ENCODE peak calls at places on chromosomes 4 and X, in four cellular contexts. E is HCT116, A is GM23338, D is SK-N-SH. U is an unnamed sample.

GRCh38 chr4:151830168-151830567 is 69.4 kb upstream of the GATB start:
- DNase-seq in E (no peak), A (no peak), D (no peak), U (no peak)

GRCh38 chrX:2692221-2693122 is 1.4 kb downstream of the CD99 start:
- DNase-seq in E (no peak), A (peak; percentile 50), D (peak; percentile 17), U (peak; percentile 70)

GRCh38 chr4:123699823-123700822 is 303.5 kb downstream of the SPRY1 start:
- DNase-seq in E (no peak), A (no peak), D (no peak), U (peak; percentile 92)

GRCh38 chr4:41028392-41029076 is 185.8 kb downstream of the APBB2 start:
- DNase-seq in E (no peak), A (no peak), D (no peak), U (peak; percentile 9)

GRCh38 chr4:98711526-98711925 is 53.1 kb upstream of the TSPAN5 start:
- DNase-seq in E (no peak), A (no peak), D (no peak), U (no peak)

GRCh38 chr4:83022724-83023427 is 12.1 kb upstream of the COPS4 start:
- DNase-seq in E (no peak), A (no peak), D (no peak), U (peak; percentile 87)

GRCh38 chrX:119667111-119667928 is 25.6 kb downstream of the SEPTIN6 start:
- DNase-seq in E (no peak), A (no peak), D (peak; percentile 39), U (no peak)

GRCh38 chr4:130124066-130124465 is 1028.1 kb downstream of the C4orf33 start:
- DNase-seq in E (no peak), A (no peak), D (no peak), U (no peak)

GRCh38 chr4:112453321-112453720 is 62.7 kb downstream of the NEUROG2 start:
- DNase-seq in E (no peak), A (peak; percentile 27), D (no peak), U (no peak)

GRCh38 chrX:69312141-69312670 is 147.0 kb upstream of the PJA1 start:
- DNase-seq in E (no peak), A (no peak), D (no peak), U (no peak)

GRCh38 chrX:45824471-45824870 is 623.8 kb upstream of the DIPK2B start:
- DNase-seq in E (peak; percentile 89), A (peak; percentile 27), D (peak; percentile 21), U (peak; percentile 94)

GRCh38 chrX:78574306-78574705 is 84.8 kb downstream of the RTL3 start:
- DNase-seq in E (no peak), A (no peak), D (no peak), U (no peak)

GRCh38 chr4:122602277-122603142 is 18.4 kb downstream of the IL21 start:
- DNase-seq in E (peak; percentile 49), A (peak; percentile 73), D (peak; percentile 8), U (peak; percentile 67)

GRCh38 chr4:76902233-76902890 is 4.4 kb upstream of the SOWAHB start:
- DNase-seq in E (no peak), A (no peak), D (no peak), U (no peak)

GRCh38 chr4:157271166-157271869 is 50.8 kb downstream of the GRIA2 start:
- DNase-seq in E (no peak), A (peak; percentile 3), D (no peak), U (no peak)

GRCh38 chrX:95764972-95765451 is 919.6 kb upstream of the DIAPH2 start:
- DNase-seq in E (no peak), A (peak; percentile 68), D (peak; percentile 14), U (peak; percentile 28)

GRCh38 chr4:183722738-183723560 is 63.9 kb downstream of the TRAPPC11 start:
- DNase-seq in E (no peak), A (peak; percentile 79), D (peak; percentile 85), U (peak; percentile 52)

GRCh38 chr4:65911720-65912119 is 241.4 kb upstream of the EPHA5 start:
- DNase-seq in E (no peak), A (no peak), D (no peak), U (no peak)

GRCh38 chrX:30904632-30905031 is 15.6 kb upstream of the TAB3 start:
- DNase-seq in E (no peak), A (no peak), D (no peak), U (no peak)

GRCh38 chr4:155757745-155758265 is 1.0 kb upstream of the GUCY1B1 start:
- DNase-seq in E (no peak), A (no peak), D (no peak), U (no peak)

GRCh38 chr4:155759372-155760252 is 791 bp downstream of the GUCY1B1 start:
- DNase-seq in E (no peak), A (peak; percentile 58), D (peak; percentile 84), U (peak; percentile 44)

GRCh38 chr4:155761047-155761446 is 2.2 kb downstream of the GUCY1B1 start:
- DNase-seq in E (no peak), A (no peak), D (no peak), U (no peak)

GRCh38 chr4:155761916-155762315 is 3.1 kb downstream of the GUCY1B1 start:
- DNase-seq in E (no peak), A (no peak), D (no peak), U (no peak)

DNA sequence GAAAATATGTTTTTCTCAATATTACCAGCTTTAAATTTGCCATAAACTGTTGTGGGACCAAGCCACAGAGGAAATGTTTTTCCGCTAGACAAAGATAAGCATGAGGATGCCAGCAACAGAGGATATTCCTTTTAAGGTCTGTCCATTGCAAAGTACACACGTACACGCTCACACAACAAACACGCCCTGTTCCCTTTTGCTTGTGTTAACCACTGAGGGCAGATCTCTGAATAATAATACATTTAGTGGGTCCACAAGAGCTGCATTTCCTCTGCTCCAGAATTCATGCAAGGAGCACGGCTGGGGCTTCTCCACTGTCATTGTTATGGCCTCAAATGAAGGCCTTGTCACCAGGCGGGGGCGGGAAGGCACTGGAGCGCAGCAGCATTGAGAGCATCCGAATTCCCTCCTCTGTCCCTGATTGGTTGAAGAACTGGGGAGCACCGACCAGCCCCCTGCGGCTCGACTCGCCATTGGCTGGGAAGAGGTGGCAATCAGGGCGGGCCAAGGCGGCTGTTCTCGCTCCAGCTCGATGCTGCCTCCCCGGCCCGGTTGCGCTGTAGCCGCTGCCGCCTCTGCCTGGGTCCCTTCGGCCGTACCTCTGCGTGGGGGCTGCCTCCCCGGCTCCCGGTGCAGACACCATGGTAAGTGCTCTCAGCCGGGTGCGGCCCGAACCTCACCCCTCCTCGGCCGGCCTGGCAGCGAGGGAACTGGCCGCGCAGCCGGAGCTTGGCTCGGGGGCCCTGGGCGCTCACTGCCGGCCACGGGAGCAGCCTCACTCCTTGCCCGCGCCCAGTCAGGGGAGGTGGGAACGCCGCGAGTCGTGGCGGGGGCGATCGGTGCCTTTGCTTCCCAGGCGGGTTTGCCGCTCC is at the start of gene GUCY1B1:
- DNase-seq in E (no peak), A (peak; percentile 95), D (peak; percentile 98), U (peak; percentile 91)
- H2AFZ ChIP-seq in E (no peak within 1 kb of the TSS), A (peak within 1 kb of the TSS; percentile 92), D (peak within 1 kb of the TSS; percentile 76), U (peak within 1 kb of the TSS; percentile 83)

DNA sequence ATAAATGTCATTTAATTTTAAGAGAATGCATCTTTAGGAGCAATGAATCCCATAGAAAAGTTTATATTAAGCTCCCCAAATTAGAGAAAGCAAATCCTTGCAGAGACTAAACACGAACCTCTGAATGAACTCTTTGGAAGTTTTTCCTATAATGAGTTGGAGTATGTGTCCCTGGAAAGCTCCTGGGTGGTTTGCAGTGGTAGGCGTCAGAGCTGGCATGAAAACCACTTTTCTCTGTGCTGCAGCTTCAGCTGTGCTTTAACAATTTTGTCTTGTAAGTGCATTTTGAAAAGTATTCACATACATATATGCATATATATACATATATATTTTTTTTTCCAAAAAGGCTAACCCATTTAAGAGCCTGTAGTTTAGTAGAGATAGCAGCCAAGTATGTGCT is 148.7 kb upstream of the TBC1D9 start:
- DNase-seq in E (no peak), A (no peak), D (no peak), U (peak; percentile 10)
- TF ChIP-seq EZH2phosphoT487 in E (no peak), A (no peak), D (no peak), U (no peak)

GRCh38 chr4:109848501-109848900 is 594 bp downstream of the LRIT3 start:
- DNase-seq in E (no peak), A (no peak), D (no peak), U (no peak)
- H2AFZ ChIP-seq in E (no peak overlapping the region), A (peak overlapping the region; percentile 6), D (no peak overlapping the region), U (no peak overlapping the region)

GRCh38 chr4:930827-931193 is 1.3 kb downstream of the GAK start:
- DNase-seq in E (no peak), A (no peak), D (peak; percentile 23), U (no peak)

GRCh38 chr4:931194-931959 is 739 bp downstream of the GAK start:
- DNase-seq in E (no peak), A (no peak), D (peak; percentile 55), U (peak; percentile 90)

GRCh38 chr4:931960-932712 is at the start of the genes GAK and TMEM175:
- DNase-seq in E (peak; percentile 91), A (peak; percentile 97), D (peak; percentile 99), U (peak; percentile 99)

GRCh38 chr4:929970-930625 is 2.0 kb downstream of the GAK start:
- DNase-seq in E (no peak), A (no peak), D (peak; percentile 3), U (peak; percentile 24)

GRCh38 chr4:932713-933070 is 432 bp downstream of the TMEM175 start:
- DNase-seq in E (no peak), A (no peak), D (peak; percentile 61), U (no peak)
- TF ChIP-seq EZH2phosphoT487 in E (no peak), A (no peak), D (no peak), U (no peak)

GRCh38 chrX:34917146-34917545 is 25.4 kb upstream of the FAM47B start:
- DNase-seq in E (no peak), A (no peak), D (no peak), U (no peak)
- H2AFZ ChIP-seq in E (no peak overlapping the region), A (no peak overlapping the region), D (no peak overlapping the region), U (no peak overlapping the region)

DNA sequence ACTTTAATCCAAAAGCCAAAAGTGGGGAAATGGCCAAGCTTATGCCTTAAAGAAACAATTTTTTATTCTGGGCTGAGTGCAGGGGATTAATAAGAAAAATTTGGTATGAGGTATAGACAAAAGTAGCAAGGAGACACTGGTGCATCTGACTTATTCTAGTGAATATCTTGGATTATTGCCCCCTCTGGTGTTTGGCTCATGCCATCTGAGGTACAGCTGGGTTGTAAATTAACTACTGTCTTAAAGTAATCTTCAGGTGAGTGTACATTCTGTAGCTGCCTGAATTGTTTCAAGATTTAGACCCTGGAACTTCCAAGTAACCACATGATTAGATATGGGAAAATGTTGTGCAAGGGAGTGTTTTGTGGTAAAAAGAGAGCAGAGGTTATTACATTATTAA is 988.7 kb downstream of the FAM133A start:
- DNase-seq in E (no peak), A (no peak), D (no peak), U (no peak)
- TF ChIP-seq EZH2phosphoT487 in E (no peak), A (no peak), D (no peak), U (no peak)

GRCh38 chr4:74543247-74543670 is 98.3 kb downstream of the AREG start:
- DNase-seq in E (no peak), A (no peak), D (no peak), U (peak; percentile 13)
- H2AFZ ChIP-seq in E (peak overlapping the region; percentile 3), A (no peak overlapping the region), D (no peak overlapping the region), U (peak overlapping the region; percentile 65)

GRCh38 chr4:119498520-119498919 is 130.1 kb downstream of the PDE5A start:
- DNase-seq in E (no peak), A (no peak), D (no peak), U (peak; percentile 4)
- TF ChIP-seq EZH2phosphoT487 in E (no peak), A (no peak), D (no peak), U (no peak)

GRCh38 chrX:49850028-49850427 is 20.9 kb downstream of the PAGE4 start:
- DNase-seq in E (no peak), A (no peak), D (no peak), U (no peak)
- H2AFZ ChIP-seq in E (no peak overlapping the region), A (no peak overlapping the region), D (no peak overlapping the region), U (no peak overlapping the region)

U was measured in GM23248.